ENCODE peak calls at places on chromosomes 16 and 17, in five cellular contexts. D is SK-N-SH, N is K562, P is HCT116, I is H1. G is an unnamed sample.

GRCh38 chr17:63450551-63450950 is 4.4 kb upstream of the CYB561 start:
- DNase-seq in D (peak; percentile 49), N (no peak), P (no peak), I (no peak), G (no peak)

GRCh38 chr16:11757671-11758545 is 15.3 kb upstream of the TXNDC11 start:
- DNase-seq in D (no peak), N (no peak), P (no peak), I (no peak), G (peak; percentile 28)

GRCh38 chr16:57409870-57410585 is 5.5 kb downstream of the CCL17 start:
- DNase-seq in D (no peak), N (peak; percentile 14), P (no peak), I (no peak), G (no peak)

GRCh38 chr16:88442811-88443576 is 10.1 kb upstream of the ZFPM1 start:
- DNase-seq in D (peak; percentile 98), N (peak; percentile 85), P (peak; percentile 64), I (no peak), G (peak; percentile 98)

GRCh38 chr16:78504391-78504945 is 405.0 kb downstream of the WWOX start:
- DNase-seq in D (no peak), N (no peak), P (no peak), I (no peak), G (no peak)

GRCh38 chr16:51243836-51244483 is 92.9 kb upstream of the SALL1 start:
- DNase-seq in D (no peak), N (no peak), P (no peak), I (no peak), G (no peak)

GRCh38 chr17:2433696-2434095 is 32.8 kb upstream of the MNT start:
- DNase-seq in D (no peak), N (no peak), P (no peak), I (no peak), G (no peak)

GRCh38 chr17:33521784-33522183 is 228.7 kb upstream of the ASIC2 start:
- DNase-seq in D (peak; percentile 70), N (peak; percentile 24), P (no peak), I (no peak), G (no peak)

GRCh38 chr17:14270508-14270907 is 30.4 kb upstream of the HS3ST3B1 start:
- DNase-seq in D (no peak), N (no peak), P (no peak), I (no peak), G (no peak)

GRCh38 chr16:50238868-50239301 is 27.5 kb upstream of the ADCY7 start:
- DNase-seq in D (no peak), N (no peak), P (no peak), I (no peak), G (no peak)

GRCh38 chr17:9028171-9028570 is 6.9 kb downstream of the NTN1 start:
- DNase-seq in D (no peak), N (no peak), P (no peak), I (no peak), G (no peak)

GRCh38 chr17:46977348-46977747 is 1.7 kb downstream of the RPRML start:
- DNase-seq in D (peak; percentile 51), N (peak; percentile 64), P (no peak), I (peak; percentile 80), G (no peak)

GRCh38 chr16:535446-536405 is 8.2 kb downstream of the CAPN15 start:
- DNase-seq in D (no peak), N (peak; percentile 50), P (peak; percentile 54), I (no peak), G (no peak)

GRCh38 chr16:68737730-68738590 is 868 bp downstream of the CDH1 start:
- DNase-seq in D (peak; percentile 64), N (no peak), P (no peak), I (no peak), G (peak; percentile 76)

GRCh38 chr17:73991260-73991659 is 212.2 kb upstream of the RPL38 start:
- DNase-seq in D (no peak), N (no peak), P (no peak), I (no peak), G (no peak)

GRCh38 chr16:1543085-1543896 is 9.8 kb downstream of the TMEM204 start:
- DNase-seq in D (peak; percentile 64), N (peak; percentile 80), P (peak; percentile 31), I (no peak), G (no peak)

GRCh38 chr16:67979955-67980678 is at the start of gene DPEP3:
- DNase-seq in D (peak; percentile 52), N (no peak), P (no peak), I (no peak), G (no peak)

GRCh38 chr17:11795906-11796305 is 197.6 kb downstream of the DNAH9 start:
- DNase-seq in D (no peak), N (no peak), P (no peak), I (no peak), G (no peak)

GRCh38 chr16:47947741-47948140 is 208.1 kb downstream of the ABCC12 start:
- DNase-seq in D (no peak), N (no peak), P (no peak), I (no peak), G (no peak)

GRCh38 chr17:48003686-48004120 is 32.8 kb downstream of the CDK5RAP3 start:
- DNase-seq in D (no peak), N (no peak), P (no peak), I (no peak), G (no peak)

GRCh38 chr17:29764217-29764616 is 141.5 kb upstream of the CORO6 start:
- DNase-seq in D (no peak), N (no peak), P (no peak), I (no peak), G (no peak)

GRCh38 chr16:82995927-82996441 is 369.2 kb downstream of the CDH13 start:
- DNase-seq in D (no peak), N (no peak), P (no peak), I (no peak), G (no peak)

GRCh38 chr17:2259769-2260536 is 43.6 kb downstream of the SMG6 start:
- DNase-seq in D (no peak), N (no peak), P (no peak), I (no peak), G (no peak)

GRCh38 chr17:40956401-40957254 is 10.1 kb downstream of the KRT39 start:
- DNase-seq in D (no peak), N (no peak), P (peak; percentile 98), I (no peak), G (no peak)

GRCh38 chr16:67731071-67731810 is 12.1 kb upstream of the GFOD2 start:
- DNase-seq in D (no peak), N (no peak), P (no peak), I (no peak), G (no peak)

GRCh38 chr17:14351493-14351892 is 50.6 kb downstream of the HS3ST3B1 start:
- DNase-seq in D (no peak), N (no peak), P (no peak), I (no peak), G (no peak)

GRCh38 chr17:7550359-7550758 is 1.5 kb downstream of the TNFSF12 start:
- DNase-seq in D (no peak), N (no peak), P (no peak), I (no peak), G (no peak)

GRCh38 chr17:7551396-7551795 is 2.5 kb downstream of the TNFSF12 start:
- DNase-seq in D (no peak), N (no peak), P (no peak), I (no peak), G (no peak)

GRCh38 chr17:7552621-7553051 is 3.8 kb downstream of the TNFSF12 start:
- DNase-seq in D (no peak), N (no peak), P (no peak), I (no peak), G (no peak)

GRCh38 chr17:7549401-7550055 is 670 bp downstream of the TNFSF12 start:
- DNase-seq in D (no peak), N (no peak), P (no peak), I (no peak), G (no peak)

GRCh38 chr17:7548585-7549400 is at the start of gene TNFSF12:
- DNase-seq in D (peak; percentile 92), N (peak; percentile 65), P (no peak), I (no peak), G (no peak)
- TF ChIP-seq JUND in D (no peak), N (no peak), P (no peak), I (no peak), G (no peak)

GRCh38 chr16:75617121-75617520 is 6.0 kb downstream of the ADAT1 start:
- DNase-seq in D (no peak), N (no peak), P (no peak), I (no peak), G (no peak)

GRCh38 chr16:75614247-75614897 is 8.7 kb downstream of the ADAT1 start:
- DNase-seq in D (no peak), N (no peak), P (no peak), I (no peak), G (no peak)

GRCh38 chr16:75618782-75619181 is 4.3 kb downstream of the ADAT1 start:
- DNase-seq in D (no peak), N (no peak), P (no peak), I (no peak), G (no peak)

GRCh38 chr16:75620326-75621169 is 2.5 kb downstream of the ADAT1 start:
- DNase-seq in D (no peak), N (peak; percentile 73), P (no peak), I (no peak), G (no peak)

DNA sequence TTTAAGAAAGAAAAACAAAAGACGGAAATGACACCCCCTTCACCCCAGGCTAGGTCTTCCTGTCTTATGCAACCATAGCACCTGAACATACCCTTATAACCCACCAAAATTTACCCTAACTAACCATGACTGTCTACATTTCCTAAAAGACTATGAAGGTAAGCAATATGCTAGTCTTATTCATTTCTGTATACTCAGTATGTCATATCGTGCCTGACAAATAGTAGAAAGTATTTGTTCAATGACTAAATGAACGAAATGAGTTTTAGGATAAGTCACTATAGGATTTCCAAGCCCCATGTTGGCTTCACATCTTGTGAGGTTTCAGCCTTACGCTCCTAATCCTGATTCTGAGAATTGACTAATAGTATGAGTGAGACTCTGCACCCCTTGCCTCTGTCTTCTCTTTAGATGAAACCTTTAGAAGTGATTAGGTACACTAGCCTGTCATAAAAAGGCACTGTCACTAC is 6.5 kb downstream of the ADAT1 start:
- DNase-seq in D (no peak), N (no peak), P (no peak), I (no peak), G (no peak)
- TF ChIP-seq JUND in D (no peak), N (no peak), P (no peak), I (no peak), G (no peak)

GRCh38 chr16:84673561-84673960 is 25.2 kb downstream of the KLHL36 start:
- DNase-seq in D (no peak), N (no peak), P (no peak), I (no peak), G (no peak)
- TF ChIP-seq JUND in D (no peak), N (no peak), P (no peak), I (no peak), G (no peak)

DNA sequence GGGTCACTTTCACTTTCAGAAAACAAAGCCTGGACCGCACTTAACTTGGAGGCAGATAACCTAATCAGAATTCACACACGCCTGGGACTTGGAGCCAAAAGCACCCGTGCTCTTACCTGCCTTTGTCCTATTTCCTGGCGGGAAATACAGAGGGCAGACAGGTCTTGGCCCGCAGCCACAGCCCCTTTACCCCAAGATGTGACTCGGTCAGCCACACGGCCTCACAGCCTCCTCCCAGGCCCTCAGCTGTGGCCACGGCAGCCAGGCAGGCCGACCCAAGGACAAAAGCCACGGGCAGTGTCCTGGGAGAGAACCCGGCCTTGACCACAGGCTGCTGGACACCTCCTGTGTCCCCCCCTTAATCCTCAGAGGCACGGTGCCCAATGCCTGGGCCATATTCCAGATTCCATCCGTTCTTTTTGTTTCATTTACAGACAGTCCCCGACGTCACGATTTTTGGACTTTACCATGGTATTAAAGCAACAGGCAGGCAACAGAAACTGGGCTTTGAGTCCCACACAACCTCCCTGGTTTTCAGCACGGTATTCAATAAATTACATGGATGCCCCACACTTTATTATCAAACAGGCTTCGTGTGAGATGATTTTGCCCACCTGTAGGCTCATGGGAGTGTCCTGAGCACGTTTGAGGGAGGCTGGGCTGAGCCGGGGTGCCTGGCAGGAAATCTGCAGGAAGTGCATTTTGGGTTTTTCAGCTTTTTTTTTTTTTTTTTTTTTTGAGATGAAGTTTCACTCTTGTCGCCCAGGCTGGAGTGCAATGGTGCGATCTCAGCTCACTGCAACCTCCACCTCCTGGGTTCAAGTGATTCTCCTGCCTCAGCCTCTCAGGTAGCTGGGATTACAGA is 30.0 kb upstream of the GAA start:
- DNase-seq in D (no peak), N (no peak), P (no peak), I (no peak), G (peak; percentile 36)
- TF ChIP-seq JUND in D (no peak), N (no peak), P (no peak), I (no peak), G (no peak)

G was measured in T47D.